ENCODE peak calls at places on chromosome 7, in seven cellular contexts. O, Q, A, N, U, M and H are unnamed samples.

GRCh38 chr7:152553671-152554317 is 118.0 kb upstream of the KMT2C start:
- DNase-seq in M (no peak), N (no peak), Q (peak), A (no peak), U (no peak), O (no peak), H (peak)

GRCh38 chr7:102933763-102934162 is 21.0 kb downstream of the LRRC17 start:
- DNase-seq in O (peak), Q (no peak), A (no peak), U (no peak), N (no peak), M (peak), H (no peak)

GRCh38 chr7:105590793-105591192 is 9.5 kb upstream of the EFCAB10 start:
- DNase-seq in A (no peak), N (no peak), U (no peak), O (no peak), M (no peak), Q (no peak), H (no peak)

GRCh38 chr7:52779004-52779403 is 256.4 kb upstream of the POM121L12 start:
- DNase-seq in U (no peak), N (no peak), Q (no peak), A (no peak), M (no peak), O (no peak), H (no peak)

GRCh38 chr7:47535033-47535703 is 46.7 kb downstream of the TNS3 start:
- DNase-seq in Q (no peak), N (peak), U (no peak), O (peak), M (no peak), A (no peak), H (no peak)

GRCh38 chr7:102077081-102077480 is 209.6 kb upstream of the SH2B2 start:
- DNase-seq in O (no peak), A (no peak), N (no peak), U (no peak), M (no peak), Q (no peak), H (no peak)

GRCh38 chr7:66542049-66542448 is 86.6 kb upstream of the KCTD7 start:
- DNase-seq in U (no peak), O (no peak), N (no peak), A (no peak), Q (no peak), M (no peak), H (no peak)

GRCh38 chr7:18889436-18889835 is 228.0 kb downstream of the TWIST1 start:
- DNase-seq in U (no peak), Q (no peak), O (peak), M (no peak), N (no peak), A (no peak), H (no peak)

GRCh38 chr7:155867280-155867679 is 55.0 kb upstream of the SHH start:
- DNase-seq in M (peak), Q (no peak), A (no peak), O (no peak), N (no peak), U (no peak), H (no peak)

GRCh38 chr7:107090452-107090851 is 45.9 kb downstream of the PRKAR2B start:
- DNase-seq in U (no peak), N (no peak), O (no peak), A (no peak), Q (no peak), M (no peak), H (peak)

GRCh38 chr7:152459724-152460251 is 24.0 kb upstream of the KMT2C start:
- DNase-seq in A (no peak), N (no peak), M (no peak), Q (peak), U (no peak), O (peak), H (peak)

GRCh38 chr7:76037310-76037709 is 10.5 kb downstream of the STYXL1 start:
- DNase-seq in N (no peak), Q (no peak), M (no peak), A (no peak), U (no peak), O (no peak), H (no peak)

GRCh38 chr7:23918856-23919255 is 208.8 kb downstream of the STK31 start:
- DNase-seq in O (no peak), N (no peak), A (no peak), U (no peak), M (no peak), Q (no peak), H (peak)

GRCh38 chr7:10939237-10939910 is 34.3 kb upstream of the PHF14 start:
- DNase-seq in A (no peak), N (no peak), Q (peak), M (no peak), U (no peak), O (no peak), H (no peak)

GRCh38 chr7:111265394-111265793 is 174.5 kb downstream of the LRRN3 start:
- DNase-seq in N (no peak), Q (no peak), O (no peak), M (no peak), U (no peak), A (no peak), H (no peak)

GRCh38 chr7:74101061-74101681 is 17.6 kb downstream of the LIMK1 start:
- DNase-seq in N (no peak), A (no peak), O (no peak), M (no peak), U (peak), Q (peak), H (no peak)

GRCh38 chr7:26860361-26860760 is 4.0 kb downstream of the SKAP2 start:
- DNase-seq in Q (no peak), M (no peak), U (no peak), A (peak), O (no peak), N (peak), H (peak)

GRCh38 chr7:155369-156000 is 36.9 kb upstream of the FAM20C start:
- DNase-seq in A (no peak), O (no peak), M (no peak), Q (no peak), U (no peak), N (no peak), H (no peak)

GRCh38 chr7:74405899-74406512 is 47.7 kb upstream of the GTF2IRD1 start:
- DNase-seq in M (no peak), O (no peak), Q (peak), A (no peak), N (no peak), U (no peak), H (no peak)

GRCh38 chr7:129793506-129794310 is 159.1 kb downstream of the UBE2H start:
- DNase-seq in Q (no peak), O (peak), A (no peak), U (no peak), M (no peak), N (no peak), H (no peak)

GRCh38 chr7:30877010-30877740 is 34.5 kb upstream of the AQP1 start:
- DNase-seq in A (no peak), N (no peak), Q (no peak), M (no peak), O (no peak), U (no peak), H (no peak)

GRCh38 chr7:143380264-143380645 is 890 bp upstream of the ZYX start:
- DNase-seq in N (peak), U (peak), Q (peak), O (peak), A (peak), M (peak), H (peak)

GRCh38 chr7:143460585-143460984 is 17.1 kb upstream of the TAS2R41 start:
- DNase-seq in N (no peak), Q (no peak), A (no peak), O (no peak), U (no peak), M (no peak), H (no peak)

GRCh38 chr7:159094030-159094740 is 50.5 kb downstream of the VIPR2 start:
- DNase-seq in O (no peak), Q (no peak), M (peak), N (no peak), A (no peak), U (no peak), H (no peak)

GRCh38 chr7:117323877-117324699 is 1.2 kb upstream of the WNT2 start:
- DNase-seq in U (no peak), A (no peak), M (peak), O (peak), Q (no peak), N (no peak), H (no peak)
- TF ChIP-seq JUND in U (no peak), A (no peak), M (no peak), O (no peak), Q (no peak), N (no peak), H (no peak)

GRCh38 chr7:116218747-116219146 is 8.4 kb downstream of the TES start:
- DNase-seq in O (no peak), U (no peak), Q (no peak), M (no peak), N (no peak), A (no peak), H (no peak)

GRCh38 chr7:116215550-116215949 is 5.2 kb downstream of the TES start:
- DNase-seq in Q (no peak), A (no peak), N (no peak), U (no peak), O (no peak), M (no peak), H (no peak)

GRCh38 chr7:116219288-116219687 is 8.9 kb downstream of the TES start:
- DNase-seq in M (no peak), N (no peak), U (no peak), O (no peak), A (no peak), Q (no peak), H (no peak)

GRCh38 chr7:116216956-116217570 is 6.7 kb downstream of the TES start:
- DNase-seq in U (no peak), M (no peak), A (no peak), N (no peak), O (no peak), Q (no peak), H (no peak)

DNA sequence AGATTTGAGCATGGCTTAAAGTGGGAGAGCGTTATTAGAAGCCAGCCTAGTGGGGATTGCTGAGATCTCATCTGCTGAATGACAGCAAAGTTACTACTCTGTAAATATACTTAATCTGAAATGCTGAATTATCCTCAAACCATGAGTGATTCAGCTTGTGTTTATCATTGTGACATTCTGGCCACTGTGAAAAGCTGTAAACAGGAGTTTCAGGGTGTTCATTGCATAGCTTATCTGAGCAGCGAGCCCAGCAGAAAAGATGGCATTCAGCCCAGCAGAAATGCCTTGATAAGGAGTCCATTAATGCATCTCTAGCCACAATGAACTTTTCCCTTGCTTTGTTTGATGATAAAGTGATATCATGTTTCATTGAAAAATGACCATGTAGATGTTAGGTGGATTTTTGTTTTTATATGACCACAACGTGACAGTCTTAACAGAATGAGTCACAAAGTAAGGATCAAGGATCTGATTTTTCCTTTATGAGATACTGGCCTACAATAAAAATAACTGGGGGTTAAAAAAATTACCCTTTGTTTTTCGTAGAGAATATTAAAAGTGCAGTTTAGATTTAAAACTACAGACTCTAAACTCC is 7.8 kb downstream of the TES start:
- DNase-seq in M (no peak), A (peak), O (peak), U (no peak), Q (peak), N (no peak), H (no peak)
- TF ChIP-seq JUND in M (no peak), A (peak), O (peak), U (no peak), Q (peak), N (no peak), H (no peak)

DNA sequence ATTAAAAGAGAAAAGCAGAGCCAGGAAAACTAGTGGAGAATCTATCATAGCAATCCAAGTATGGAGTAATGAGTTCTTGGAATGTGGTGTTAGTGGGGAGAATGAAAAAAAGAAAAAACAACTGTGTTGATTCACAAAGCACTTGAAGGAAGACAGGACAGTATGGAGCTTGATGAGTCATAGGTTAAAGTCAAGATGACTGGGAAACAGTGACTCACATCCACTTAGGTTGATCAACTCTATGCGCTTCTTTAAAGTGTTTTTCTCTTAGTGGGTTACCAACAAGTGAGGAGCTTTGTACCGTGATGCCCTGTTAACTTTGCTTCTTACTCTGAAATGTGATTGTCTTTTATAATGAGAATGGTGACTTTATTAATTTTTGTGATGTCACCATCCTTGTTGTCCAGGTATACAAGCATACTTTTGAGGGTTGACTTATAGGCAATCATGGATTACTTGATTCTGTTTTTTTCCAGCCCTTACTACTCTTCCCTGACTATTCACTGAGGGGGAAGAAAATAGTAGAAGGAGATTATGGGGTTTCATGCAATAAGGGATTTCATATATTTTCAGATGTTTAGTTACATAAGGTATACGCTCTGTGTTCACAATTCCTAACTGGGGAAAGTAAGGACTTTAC is 32.1 kb upstream of the MDFIC start:
- DNase-seq in N (peak), Q (no peak), O (no peak), U (no peak), A (peak), M (no peak), H (no peak)
- TF ChIP-seq JUND in N (no peak), Q (no peak), O (peak), U (no peak), A (peak), M (peak), H (no peak)

GRCh38 chr7:157612664-157613561 is 276.1 kb downstream of the DNAJB6 start:
- DNase-seq in U (no peak), N (no peak), A (no peak), Q (no peak), M (peak), O (no peak), H (no peak)
- TF ChIP-seq JUND in U (no peak), N (no peak), A (no peak), Q (no peak), M (no peak), O (no peak), H (no peak)

DNA sequence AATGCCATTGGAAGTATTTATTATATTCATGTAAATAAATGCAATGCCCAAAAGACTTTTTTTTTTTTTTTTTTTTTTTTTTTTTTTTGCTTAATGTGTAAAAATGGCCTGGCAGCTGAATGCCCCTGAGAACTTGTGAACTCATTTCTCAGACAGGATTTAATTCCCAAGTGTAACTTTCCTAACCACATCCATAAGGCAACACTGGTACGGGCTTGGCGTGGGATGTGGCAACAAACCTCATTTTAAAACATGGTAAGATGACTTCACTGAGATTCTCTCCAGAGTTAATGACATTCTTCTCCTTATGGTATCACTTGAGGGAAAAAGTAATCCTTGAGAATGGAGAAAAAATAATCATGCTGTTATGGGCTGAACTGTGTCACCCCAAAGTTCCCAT is 150.4 kb downstream of the DGKI start:
- DNase-seq in M (no peak), O (no peak), U (no peak), Q (no peak), N (no peak), A (no peak), H (no peak)
- TF ChIP-seq JUND in M (no peak), O (no peak), U (no peak), Q (no peak), N (no peak), A (no peak), H (no peak)

DNA sequence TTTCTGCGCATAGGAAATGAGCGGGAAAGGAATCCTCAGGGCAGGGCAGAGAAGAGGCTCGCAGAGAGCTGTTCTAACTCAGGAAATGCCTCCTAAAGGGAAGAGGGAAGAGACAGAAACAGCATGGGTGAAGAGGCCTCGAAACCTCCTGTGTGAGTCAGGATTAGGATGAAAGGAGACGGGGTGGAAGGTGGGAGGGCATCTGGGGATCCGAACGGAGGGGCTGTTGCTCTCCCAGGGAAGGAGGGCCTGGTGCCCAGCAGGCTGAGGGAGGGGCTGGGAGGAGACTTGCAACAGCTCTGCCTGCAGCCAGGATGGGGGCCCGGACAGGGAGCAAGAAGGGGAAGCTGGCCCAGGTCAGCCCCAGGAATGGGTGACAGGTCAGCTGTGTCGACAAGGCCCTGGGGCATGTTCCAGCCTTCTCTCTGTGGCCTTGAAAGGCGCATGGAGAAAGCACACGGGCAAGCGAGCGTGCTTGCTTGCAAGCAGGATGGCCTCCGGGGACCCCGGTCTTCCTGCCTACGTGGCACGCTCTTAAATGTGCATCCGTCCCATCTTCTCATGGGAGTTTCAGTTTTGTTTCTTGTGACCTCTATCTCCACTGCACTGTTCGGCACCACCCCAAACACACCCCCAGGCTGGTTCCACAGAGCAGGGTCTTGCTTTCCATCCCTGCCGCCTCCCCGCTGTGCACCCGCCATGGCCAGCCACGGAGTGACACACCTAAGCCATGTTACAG is 63.5 kb downstream of the HIPK2 start:
- DNase-seq in O (no peak), A (no peak), U (no peak), M (no peak), Q (no peak), N (no peak), H (no peak)
- TF ChIP-seq JUND in O (no peak), A (no peak), U (no peak), M (no peak), Q (no peak), N (no peak), H (no peak)

GRCh38 chr7:100694196-100694745 is at the start of gene GIGYF1:
- DNase-seq in U (no peak), A (no peak), N (peak), Q (peak), O (peak), M (peak), H (peak)
- TF ChIP-seq JUND in U (no peak), A (no peak), N (no peak), Q (no peak), O (no peak), M (no peak), H (no peak)

GRCh38 chr7:131691454-131692130 is 135.2 kb upstream of the PODXL start:
- DNase-seq in O (no peak), N (no peak), Q (no peak), A (no peak), M (no peak), U (no peak), H (no peak)

GRCh38 chr7:131688738-131689661 is 132.6 kb upstream of the PODXL start:
- DNase-seq in U (no peak), N (peak), O (peak), M (peak), A (peak), Q (peak), H (peak)

GRCh38 chr7:131690446-131690845 is 134.0 kb upstream of the PODXL start:
- DNase-seq in O (no peak), A (no peak), N (no peak), Q (no peak), U (no peak), M (peak), H (no peak)

GRCh38 chr7:131689662-131690234 is 133.3 kb upstream of the PODXL start:
- DNase-seq in A (no peak), U (no peak), N (no peak), M (peak), O (no peak), Q (no peak), H (no peak)

GRCh38 chr7:131692131-131692960 is 135.9 kb upstream of the PODXL start:
- DNase-seq in M (peak), U (no peak), O (peak), Q (peak), N (peak), A (peak), H (peak)
- TF ChIP-seq JUND in M (no peak), U (no peak), O (no peak), Q (no peak), N (no peak), A (no peak), H (no peak)

DNA sequence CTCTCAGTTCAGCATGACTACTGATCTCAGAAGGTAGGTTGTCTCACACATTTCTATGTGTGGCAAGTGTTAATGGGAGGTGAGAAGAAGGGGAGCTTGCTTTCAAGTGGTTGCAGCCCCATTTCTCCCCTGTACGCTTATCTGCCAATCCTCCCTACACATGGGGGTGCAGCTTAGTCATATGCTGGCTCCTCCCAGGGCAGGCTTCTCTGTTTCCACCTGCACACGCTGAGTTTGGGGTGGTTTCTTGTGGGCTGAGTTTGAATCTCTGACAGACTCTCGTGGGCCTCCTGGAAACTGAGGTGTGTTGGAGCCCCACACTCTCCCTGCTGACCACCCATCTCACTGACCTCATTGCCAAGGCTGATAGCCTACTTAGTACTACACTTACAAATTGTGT is 435.8 kb upstream of the MTPN start:
- DNase-seq in U (no peak), O (no peak), A (no peak), N (no peak), M (no peak), Q (no peak), H (no peak)
- TF ChIP-seq JUND in U (no peak), O (no peak), A (no peak), N (no peak), M (no peak), Q (peak), H (no peak)

DNA sequence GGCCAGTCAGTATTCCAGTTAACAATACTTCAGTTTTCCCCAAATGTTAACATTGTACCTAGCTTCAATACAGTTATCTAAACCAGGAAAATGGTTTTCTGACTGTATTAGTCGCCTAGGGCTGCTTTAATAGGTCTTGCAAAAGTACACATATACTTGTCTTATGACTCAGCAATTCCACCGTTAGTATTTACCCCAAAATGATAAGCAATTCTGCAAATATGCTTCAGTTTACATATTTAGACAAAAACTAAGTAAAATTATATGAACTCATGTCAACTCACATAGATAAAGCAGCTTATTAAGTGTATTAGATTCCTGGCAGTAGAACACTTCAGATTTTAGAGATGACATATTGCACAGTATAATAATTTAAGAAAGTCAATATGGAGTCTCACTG is 363.3 kb downstream of the ARL4A start:
- DNase-seq in U (no peak), A (no peak), O (no peak), Q (peak), M (no peak), N (peak), H (no peak)
- TF ChIP-seq JUND in U (no peak), A (peak), O (no peak), Q (peak), M (no peak), N (no peak), H (no peak)